ENCODE peak calls at places on chromosomes 2 and 18, in ten cellular contexts. R is MM.1S, N is neuronal stem cell, X is GM23248, A is H9, G is fibroblast of lung, H is neural progenitor cell, T is HCT116, U is Karpas-422, C is mesenchymal stem cell. F is an unnamed sample.
A peak's percentile ranks its signal among the peaks of the same experiment; 100 is the strongest.

GRCh38 chr2:109046925-109047508 is 58.0 kb upstream of the EDAR start:
- DNase-seq in R (no peak), N (no peak), X (no peak), A (no peak), G (no peak), H (no peak), T (peak; percentile 6), U (no peak), C (peak; percentile 12), F (no peak)

GRCh38 chr2:167001165-167001564 is 112.9 kb downstream of the XIRP2 start:
- DNase-seq in R (no peak), N (no peak), X (no peak), A (no peak), G (no peak), H (no peak), T (no peak), U (no peak), C (no peak), F (no peak)

GRCh38 chr2:189466656-189467055 is 25.4 kb downstream of the WDR75 start:
- DNase-seq in R (peak; percentile 19), N (no peak), X (peak; percentile 57), A (no peak), G (peak; percentile 7), H (peak; percentile 15), T (no peak), U (peak; percentile 67), C (peak; percentile 48), F (peak; percentile 50)

GRCh38 chr2:147782521-147782920 is 62.3 kb upstream of the ACVR2A start:
- DNase-seq in R (no peak), N (no peak), X (peak; percentile 84), A (no peak), G (peak; percentile 92), H (no peak), T (no peak), U (no peak), C (peak; percentile 46), F (peak; percentile 80)

GRCh38 chr2:186726938-186727337 is 33.1 kb downstream of the FAM171B start:
- DNase-seq in R (no peak), N (no peak), X (peak; percentile 9), A (no peak), G (peak; percentile 63), H (no peak), T (no peak), U (no peak), C (peak; percentile 7), F (peak; percentile 60)

GRCh38 chr18:555705-556402 is 24.3 kb upstream of the CETN1 start:
- DNase-seq in R (no peak), N (no peak), X (peak; percentile 26), A (no peak), G (no peak), H (no peak), T (no peak), U (no peak), C (no peak), F (no peak)

GRCh38 chr18:63131106-63131943 is 188.2 kb downstream of the BCL2 start:
- DNase-seq in R (peak; percentile 66), N (peak; percentile 43), X (peak; percentile 76), A (peak; percentile 43), G (peak; percentile 39), H (peak; percentile 64), T (no peak), U (peak; percentile 93), C (peak; percentile 60), F (peak; percentile 59)

GRCh38 chr2:62204998-62205496 is 9.1 kb downstream of the B3GNT2 start:
- DNase-seq in R (no peak), N (no peak), X (no peak), A (no peak), G (no peak), H (no peak), T (no peak), U (no peak), C (no peak), F (no peak)

GRCh38 chr2:61015971-61016370 is 1.5 kb upstream of the PEX13 start:
- DNase-seq in R (no peak), N (no peak), X (no peak), A (no peak), G (no peak), H (no peak), T (no peak), U (no peak), C (no peak), F (no peak)

GRCh38 chr18:52766002-52766540 is 426.1 kb downstream of the DCC start:
- DNase-seq in R (no peak), N (no peak), X (no peak), A (no peak), G (no peak), H (no peak), T (no peak), U (no peak), C (no peak), F (no peak)

GRCh38 chr18:13232060-13232917 is 13.7 kb downstream of the LDLRAD4 start:
- DNase-seq in R (no peak), N (no peak), X (no peak), A (no peak), G (peak; percentile 13), H (no peak), T (no peak), U (no peak), C (no peak), F (no peak)

DNA sequence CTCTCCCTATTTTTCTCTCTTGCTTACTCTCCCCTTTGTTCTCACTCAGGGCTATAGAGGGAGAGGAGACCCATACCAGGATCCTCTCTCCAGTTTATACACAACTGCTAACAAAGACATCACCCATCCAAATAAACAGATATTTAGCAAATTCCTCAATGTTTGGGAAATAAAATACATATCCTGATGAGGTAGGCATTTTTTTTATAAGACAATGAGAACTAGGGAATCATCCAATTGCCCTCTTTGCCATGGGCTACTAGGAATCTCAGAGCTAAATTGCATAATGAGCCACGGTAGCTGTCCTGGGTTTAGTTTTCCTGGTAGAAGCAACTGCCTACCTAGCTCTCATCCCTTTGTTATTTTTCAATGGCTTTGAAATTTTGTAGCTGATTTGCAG is 27.1 kb downstream of the CAPN14 start:
- DNase-seq in R (no peak), N (no peak), X (no peak), A (no peak), G (no peak), H (no peak), T (no peak), U (no peak), C (no peak), F (no peak)
- H3K9ac ChIP-seq in R (no peak overlapping the region), N (no peak overlapping the region), X (no peak overlapping the region), A (no peak overlapping the region), G (no peak overlapping the region), H (no peak overlapping the region), T (no peak overlapping the region), U (no peak overlapping the region), C (no peak overlapping the region), F (no peak overlapping the region)

GRCh38 chr2:28709101-28709500 is 42.5 kb upstream of the PPP1CB start:
- DNase-seq in R (no peak), N (no peak), X (peak; percentile 51), A (no peak), G (no peak), H (no peak), T (no peak), U (no peak), C (peak; percentile 82), F (peak; percentile 11)
- H3K9ac ChIP-seq in R (no peak overlapping the region), N (no peak overlapping the region), X (no peak overlapping the region), A (no peak overlapping the region), G (no peak overlapping the region), H (no peak overlapping the region), T (no peak overlapping the region), U (no peak overlapping the region), C (no peak overlapping the region), F (peak overlapping the region; percentile 14)

GRCh38 chr2:152407204-152407721 is 72.3 kb downstream of the FMNL2 start:
- DNase-seq in R (peak; percentile 77), N (peak; percentile 54), X (peak; percentile 86), A (peak; percentile 63), G (peak; percentile 58), H (peak; percentile 84), T (no peak), U (no peak), C (peak; percentile 76), F (peak; percentile 54)
- H3K9ac ChIP-seq in R (peak overlapping the region; percentile 30), N (no peak overlapping the region), X (peak overlapping the region; percentile 67), A (no peak overlapping the region), G (no peak overlapping the region), H (no peak overlapping the region), T (no peak overlapping the region), U (no peak overlapping the region), C (peak overlapping the region; percentile 80), F (no peak overlapping the region)

DNA sequence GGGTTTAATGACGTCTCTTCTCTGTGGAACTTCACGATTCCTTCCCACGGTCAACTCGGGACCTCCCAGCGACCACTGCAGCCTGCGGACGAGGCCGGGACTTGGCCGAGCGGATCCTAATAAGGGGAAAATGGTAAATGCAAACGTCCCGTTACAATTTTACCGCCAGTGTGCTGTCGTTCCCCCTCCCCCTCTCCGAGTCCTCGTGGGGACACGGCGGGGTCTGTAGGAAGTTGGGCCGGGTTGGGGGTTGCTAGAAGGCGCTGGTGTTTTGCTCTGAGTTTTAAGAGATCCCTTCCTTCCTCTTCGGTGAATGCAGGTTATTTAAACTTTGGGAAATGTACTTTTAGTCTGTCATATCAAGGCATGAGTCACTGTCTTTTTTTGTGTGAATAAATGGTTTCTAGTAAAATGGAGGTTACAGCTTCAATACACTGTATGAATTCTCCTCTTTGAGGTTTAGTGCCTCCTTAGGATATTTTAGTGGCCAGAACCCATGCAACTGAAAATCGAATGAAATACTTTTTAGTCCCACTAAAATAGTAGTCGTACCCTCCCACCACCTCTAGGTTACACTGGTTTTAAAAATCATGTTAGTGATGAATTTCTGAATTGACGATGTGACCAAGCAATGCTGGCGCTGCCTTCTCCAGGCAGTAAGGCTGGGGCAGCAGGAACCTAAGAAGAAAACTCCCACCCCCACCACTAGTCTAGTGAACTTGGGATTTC is 2.3 kb downstream of the HOXD11 start:
- DNase-seq in R (no peak), N (no peak), X (peak; percentile 57), A (peak; percentile 23), G (no peak), H (no peak), T (no peak), U (no peak), C (no peak), F (no peak)
- H3K9ac ChIP-seq in R (no peak overlapping the region), N (no peak overlapping the region), X (peak overlapping the region; percentile 89), A (no peak overlapping the region), G (no peak overlapping the region), H (no peak overlapping the region), T (no peak overlapping the region), U (no peak overlapping the region), C (no peak overlapping the region), F (no peak overlapping the region)

DNA sequence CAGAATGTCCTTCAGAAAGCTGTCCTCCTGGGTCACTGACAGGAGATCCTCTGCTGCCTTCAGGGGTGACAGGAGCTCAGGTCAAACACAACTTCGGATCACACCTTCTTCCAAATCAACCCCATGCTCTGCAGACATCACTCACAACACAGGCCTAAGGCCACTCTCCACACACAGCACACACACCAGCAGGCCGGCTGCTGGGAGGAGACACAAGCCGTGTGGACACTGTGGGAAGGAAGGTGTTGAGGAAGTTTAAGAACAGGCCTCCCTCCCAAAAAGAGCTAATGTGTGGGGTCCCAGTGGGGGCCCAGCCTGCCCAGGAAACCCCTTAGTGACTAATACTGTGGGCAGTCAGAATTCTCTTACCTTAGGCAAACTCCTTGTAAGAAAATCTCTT is 290.3 kb upstream of the ID2 start:
- DNase-seq in R (no peak), N (no peak), X (no peak), A (no peak), G (no peak), H (no peak), T (no peak), U (no peak), C (no peak), F (no peak)
- H3K9ac ChIP-seq in R (no peak overlapping the region), N (no peak overlapping the region), X (no peak overlapping the region), A (no peak overlapping the region), G (no peak overlapping the region), H (no peak overlapping the region), T (no peak overlapping the region), U (no peak overlapping the region), C (no peak overlapping the region), F (no peak overlapping the region)

F was measured in IMR-90.